ENCODE peak calls at places on chromosomes 13 and 19, in eight cellular contexts. H, C, G, U, R, I, F and S are unnamed samples.

GRCh38 chr13:24274452-24274971 is 34.9 kb upstream of the C1QTNF9 start:
- DNase-seq in H (peak), C (no peak), G (peak), U (no peak), R (no peak), I (no peak), F (peak), S (no peak)

GRCh38 chr19:47781590-47782318 is 3.3 kb downstream of the SELENOW start:
- DNase-seq in H (no peak), C (no peak), G (no peak), U (no peak), R (peak), I (no peak), F (no peak), S (no peak)

GRCh38 chr13:23881408-23881785 is 7.8 kb downstream of the MIPEP start:
- DNase-seq in H (no peak), C (no peak), G (no peak), U (no peak), R (no peak), I (no peak), F (no peak), S (no peak)

GRCh38 chr13:45278096-45278645 is 62.8 kb downstream of the TPT1 start:
- DNase-seq in H (no peak), C (no peak), G (no peak), U (no peak), R (no peak), I (no peak), F (no peak), S (no peak)

GRCh38 chr19:39492788-39493187 is 6.0 kb upstream of the DLL3 start:
- DNase-seq in H (no peak), C (no peak), G (no peak), U (no peak), R (no peak), I (no peak), F (no peak), S (no peak)

GRCh38 chr13:79541426-79542049 is 60.6 kb downstream of the NDFIP2 start:
- DNase-seq in H (no peak), C (no peak), G (no peak), U (no peak), R (peak), I (no peak), F (no peak), S (no peak)

GRCh38 chr19:15112385-15112784 is 5.2 kb downstream of the SYDE1 start:
- DNase-seq in H (no peak), C (no peak), G (no peak), U (peak), R (no peak), I (no peak), F (no peak), S (no peak)

GRCh38 chr13:44436589-44437337 is 63.1 kb downstream of the SERP2 start:
- DNase-seq in H (peak), C (peak), G (no peak), U (peak), R (peak), I (no peak), F (peak), S (peak)

GRCh38 chr19:7506385-7507328 is 9.2 kb upstream of the ZNF358 start:
- DNase-seq in H (no peak), C (peak), G (no peak), U (peak), R (peak), I (no peak), F (no peak), S (peak)

GRCh38 chr13:99436013-99436412 is 65.3 kb upstream of the TM9SF2 start:
- DNase-seq in H (no peak), C (no peak), G (no peak), U (no peak), R (no peak), I (no peak), F (no peak), S (no peak)

GRCh38 chr19:45575216-45575615 is 9.4 kb downstream of the OPA3 start:
- DNase-seq in H (no peak), C (no peak), G (no peak), U (no peak), R (no peak), I (no peak), F (no peak), S (no peak)

GRCh38 chr19:10271543-10272086 is 695 bp downstream of the ICAM1 start:
- DNase-seq in H (peak), C (no peak), G (no peak), U (no peak), R (no peak), I (no peak), F (peak), S (no peak)

GRCh38 chr19:42538841-42539709 is 10.8 kb upstream of the CEACAM1 start:
- DNase-seq in H (no peak), C (no peak), G (no peak), U (no peak), R (no peak), I (no peak), F (no peak), S (no peak)

GRCh38 chr13:76798037-76798436 is 88.2 kb downstream of the KCTD12 start:
- DNase-seq in H (no peak), C (no peak), G (no peak), U (no peak), R (no peak), I (no peak), F (no peak), S (no peak)

GRCh38 chr13:43269037-43269476 is 245.7 kb downstream of the DNAJC15 start:
- DNase-seq in H (no peak), C (peak), G (no peak), U (no peak), R (no peak), I (no peak), F (no peak), S (no peak)

GRCh38 chr13:31124225-31124624 is 37.5 kb downstream of the HSPH1 start:
- DNase-seq in H (no peak), C (no peak), G (no peak), U (no peak), R (no peak), I (no peak), F (no peak), S (no peak)

GRCh38 chr19:51342631-51343569 is 961 bp upstream of the VSIG10L start:
- DNase-seq in H (no peak), C (no peak), G (no peak), U (no peak), R (no peak), I (no peak), F (no peak), S (no peak)

GRCh38 chr13:97946951-97947588 is 6.4 kb upstream of the IPO5 start:
- DNase-seq in H (no peak), C (peak), G (no peak), U (no peak), R (no peak), I (no peak), F (no peak), S (no peak)

GRCh38 chr13:18993884-18994660 is 187.6 kb downstream of the TUBA3C start:
- DNase-seq in H (no peak), C (no peak), G (no peak), U (no peak), R (no peak), I (no peak), F (no peak), S (no peak)

GRCh38 chr19:35206855-35207254 is 21.7 kb downstream of the FAM187B start:
- DNase-seq in H (no peak), C (no peak), G (no peak), U (no peak), R (no peak), I (no peak), F (no peak), S (no peak)

GRCh38 chr19:23309926-23310325 is 59.7 kb upstream of the ZNF724 start:
- DNase-seq in H (no peak), C (peak), G (no peak), U (no peak), R (no peak), I (no peak), F (no peak), S (no peak)

GRCh38 chr13:25541434-25542123 is 169.8 kb downstream of the ATP8A2 start:
- DNase-seq in H (no peak), C (no peak), G (no peak), U (no peak), R (no peak), I (no peak), F (no peak), S (no peak)

GRCh38 chr19:46660008-46660517 is 919 bp downstream of the DACT3 start:
- DNase-seq in H (no peak), C (no peak), G (no peak), U (peak), R (no peak), I (no peak), F (no peak), S (no peak)

GRCh38 chr13:104477256-104477655 is 1411.0 kb upstream of the SLC10A2 start:
- DNase-seq in H (no peak), C (no peak), G (no peak), U (no peak), R (no peak), I (no peak), F (no peak), S (no peak)

GRCh38 chr13:36395280-36395679 is 37.0 kb upstream of the CCNA1 start:
- DNase-seq in H (no peak), C (no peak), G (no peak), U (no peak), R (no peak), I (no peak), F (no peak), S (no peak)

GRCh38 chr19:2543463-2544442 is 67.8 kb downstream of the GADD45B start:
- DNase-seq in H (peak), C (peak), G (peak), U (peak), R (peak), I (peak), F (peak), S (peak)

GRCh38 chr13:48975101-48975925 is at the start of gene FNDC3A:
- DNase-seq in H (no peak), C (peak), G (peak), U (peak), R (peak), I (no peak), F (peak), S (peak)

GRCh38 chr19:27892500-27892899 is 1320.5 kb downstream of the UQCRFS1 start:
- DNase-seq in H (no peak), C (no peak), G (no peak), U (no peak), R (no peak), I (no peak), F (no peak), S (no peak)

GRCh38 chr13:106534844-106535551 is 464 bp downstream of the EFNB2 start:
- DNase-seq in H (peak), C (no peak), G (no peak), U (no peak), R (no peak), I (no peak), F (peak), S (no peak)

GRCh38 chr13:19283836-19284235 is 102.2 kb upstream of the TUBA3C start:
- DNase-seq in H (no peak), C (no peak), G (no peak), U (no peak), R (no peak), I (no peak), F (no peak), S (no peak)

GRCh38 chr13:95463516-95463915 is 89.0 kb upstream of the CLDN10 start:
- DNase-seq in H (no peak), C (no peak), G (no peak), U (no peak), R (no peak), I (no peak), F (no peak), S (no peak)

GRCh38 chr19:1470864-1471513 is 8.0 kb downstream of the C19orf25 start:
- DNase-seq in H (no peak), C (no peak), G (no peak), U (peak), R (no peak), I (no peak), F (no peak), S (no peak)

GRCh38 chr13:78603240-78603947 is at the start of gene POU4F1:
- DNase-seq in H (peak), C (no peak), G (peak), U (peak), R (no peak), I (no peak), F (no peak), S (peak)

GRCh38 chr19:48123907-48124675 is 13.5 kb upstream of the PLA2G4C start:
- DNase-seq in H (no peak), C (peak), G (no peak), U (no peak), R (no peak), I (no peak), F (no peak), S (no peak)

GRCh38 chr19:9406798-9407352 is 28.5 kb downstream of the ZNF266 start:
- DNase-seq in H (peak), C (peak), G (peak), U (no peak), R (peak), I (peak), F (peak), S (peak)

GRCh38 chr19:11180346-11180745 is 17.0 kb downstream of the KANK2 start:
- DNase-seq in H (no peak), C (no peak), G (no peak), U (no peak), R (no peak), I (no peak), F (no peak), S (no peak)